ENCODE peak calls at places on chromosomes 5 and 9, in nine cellular contexts. V, R, L, N, X, O, W, I and Q are unnamed samples.
A peak's percentile ranks its signal among the peaks of the same experiment; 100 is the strongest.

GRCh38 chr5:50292735-50293394 is 148.2 kb downstream of the EMB start:
- DNase-seq in V (no peak), W (no peak), N (no peak), I (no peak), R (no peak), O (no peak), X (no peak), L (no peak), Q (no peak)

GRCh38 chr9:129005336-129005997 is 22.7 kb downstream of the SH3GLB2 start:
- DNase-seq in L (no peak), N (no peak), W (no peak), X (no peak), I (no peak), V (no peak), O (no peak), R (no peak), Q (no peak)

GRCh38 chr9:82124090-82124489 is 135.5 kb downstream of the SPATA31D1 start:
- DNase-seq in X (no peak), N (no peak), V (no peak), L (no peak), W (no peak), O (no peak), I (no peak), R (no peak), Q (no peak)

GRCh38 chr9:119197858-119198607 is 171.2 kb downstream of the BRINP1 start:
- DNase-seq in X (no peak), R (no peak), I (no peak), L (no peak), N (no peak), V (no peak), W (no peak), O (no peak), Q (no peak)

GRCh38 chr5:160312139-160312959 is at the start of gene CCNJL:
- DNase-seq in N (peak; percentile 78), W (peak; percentile 90), O (no peak), X (peak; percentile 52), V (peak; percentile 94), L (no peak), I (no peak), R (no peak), Q (peak; percentile 78)

GRCh38 chr9:99427252-99427651 is 205.2 kb downstream of the SEC61B start:
- DNase-seq in L (no peak), W (no peak), N (no peak), O (no peak), X (no peak), V (no peak), I (no peak), R (no peak), Q (no peak)

GRCh38 chr5:80150731-80151130 is 105.1 kb downstream of the SERINC5 start:
- DNase-seq in O (no peak), W (no peak), I (no peak), R (no peak), L (peak; percentile 1), V (no peak), X (no peak), N (no peak), Q (no peak)

GRCh38 chr9:1362845-1363244 is 312.7 kb downstream of the DMRT2 start:
- DNase-seq in X (no peak), W (no peak), I (no peak), V (no peak), R (no peak), N (no peak), L (no peak), O (no peak), Q (no peak)

GRCh38 chr9:36894695-36895310 is 139.3 kb downstream of the PAX5 start:
- DNase-seq in O (no peak), W (no peak), X (no peak), V (no peak), L (no peak), R (no peak), I (no peak), N (no peak), Q (no peak)

GRCh38 chr5:150289551-150290390 is at the start of gene CAMK2A:
- DNase-seq in X (no peak), V (peak; percentile 81), R (no peak), L (no peak), W (peak; percentile 86), I (no peak), O (no peak), N (no peak), Q (no peak)

GRCh38 chr5:156240414-156240813 is 86.5 kb upstream of the SGCD start:
- DNase-seq in R (no peak), O (no peak), W (no peak), L (no peak), N (no peak), V (no peak), X (no peak), I (no peak), Q (no peak)

GRCh38 chr5:158463971-158464370 is 605.0 kb upstream of the CLINT1 start:
- DNase-seq in I (no peak), O (no peak), L (peak; percentile 92), V (no peak), N (no peak), W (no peak), X (peak; percentile 39), R (no peak), Q (no peak)

GRCh38 chr9:130368631-130369103 is 76.1 kb upstream of the ASS1 start:
- DNase-seq in R (no peak), W (no peak), L (no peak), N (peak; percentile 19), I (no peak), V (no peak), O (no peak), X (no peak), Q (peak; percentile 29)

GRCh38 chr9:6198251-6198650 is 17.4 kb upstream of the IL33 start:
- DNase-seq in X (no peak), I (no peak), O (no peak), W (no peak), R (no peak), L (no peak), V (no peak), N (peak; percentile 86), Q (no peak)

GRCh38 chr5:883475-884181 is 9.0 kb downstream of the BRD9 start:
- DNase-seq in X (no peak), N (no peak), O (no peak), W (no peak), V (no peak), R (no peak), L (no peak), I (no peak), Q (no peak)

GRCh38 chr5:171595801-171596231 is 176.4 kb downstream of the FGF18 start:
- DNase-seq in W (no peak), R (no peak), X (peak; percentile 4), O (no peak), L (peak; percentile 79), V (no peak), I (no peak), N (peak; percentile 79), Q (no peak)

GRCh38 chr5:137075163-137075970 is 423.8 kb downstream of the SPOCK1 start:
- DNase-seq in O (peak; percentile 93), N (peak; percentile 33), X (peak; percentile 69), W (peak; percentile 94), I (no peak), R (peak; percentile 69), L (no peak), V (peak; percentile 85), Q (peak; percentile 67)

GRCh38 chr9:126148994-126149393 is 177.6 kb upstream of the MVB12B start:
- DNase-seq in L (peak; percentile 32), N (no peak), I (no peak), O (no peak), R (no peak), V (no peak), X (no peak), W (no peak), Q (no peak)

GRCh38 chr9:83208065-83208850 is 145.3 kb upstream of the RASEF start:
- DNase-seq in N (peak; percentile 10), L (no peak), X (peak; percentile 11), V (no peak), R (no peak), I (no peak), W (no peak), O (no peak), Q (no peak)

GRCh38 chr5:90558344-90559192 is at the start of gene ADGRV1:
- DNase-seq in R (peak; percentile 86), W (peak; percentile 98), L (no peak), X (peak; percentile 9), V (peak; percentile 99), N (peak; percentile 12), I (no peak), O (peak; percentile 95), Q (peak; percentile 77)

GRCh38 chr5:65769539-65769938 is 47.5 kb downstream of the NLN start:
- DNase-seq in L (no peak), W (no peak), X (no peak), I (no peak), N (peak; percentile 74), V (no peak), R (peak; percentile 2), O (no peak), Q (no peak)

GRCh38 chr5:113122053-113122452 is 145.5 kb downstream of the DCP2 start:
- DNase-seq in V (no peak), I (no peak), W (no peak), L (peak; percentile 89), R (no peak), N (no peak), O (peak; percentile 22), X (no peak), Q (no peak)

GRCh38 chr5:35135239-35135700 is 87.5 kb upstream of the AGXT2 start:
- DNase-seq in W (no peak), I (no peak), N (no peak), V (no peak), R (no peak), L (no peak), O (no peak), X (peak; percentile 41), Q (no peak)
- H3K27ac ChIP-seq in W (no peak overlapping the region), I (no peak overlapping the region), N (no peak overlapping the region), V (no peak overlapping the region), R (no peak overlapping the region), L (no peak overlapping the region), O (no peak overlapping the region), X (peak overlapping the region; percentile 92), Q (no peak overlapping the region)

GRCh38 chr5:74575741-74576538 is 64.6 kb downstream of the ENC1 start:
- DNase-seq in O (no peak), X (no peak), I (peak; percentile 12), R (no peak), L (no peak), N (peak; percentile 89), V (no peak), W (no peak), Q (peak; percentile 77)
- H3K27ac ChIP-seq in O (no peak overlapping the region), X (no peak overlapping the region), I (no peak overlapping the region), R (no peak overlapping the region), L (peak overlapping the region; percentile 48), N (peak overlapping the region; percentile 73), V (no peak overlapping the region), W (no peak overlapping the region), Q (no peak overlapping the region)

GRCh38 chr5:45335978-45336377 is 360.2 kb downstream of the HCN1 start:
- DNase-seq in R (no peak), L (no peak), O (no peak), V (no peak), I (no peak), X (no peak), N (no peak), W (no peak), Q (no peak)
- H3K27ac ChIP-seq in R (no peak overlapping the region), L (peak overlapping the region; percentile 77), O (no peak overlapping the region), V (no peak overlapping the region), I (no peak overlapping the region), X (no peak overlapping the region), N (no peak overlapping the region), W (no peak overlapping the region), Q (no peak overlapping the region)

DNA sequence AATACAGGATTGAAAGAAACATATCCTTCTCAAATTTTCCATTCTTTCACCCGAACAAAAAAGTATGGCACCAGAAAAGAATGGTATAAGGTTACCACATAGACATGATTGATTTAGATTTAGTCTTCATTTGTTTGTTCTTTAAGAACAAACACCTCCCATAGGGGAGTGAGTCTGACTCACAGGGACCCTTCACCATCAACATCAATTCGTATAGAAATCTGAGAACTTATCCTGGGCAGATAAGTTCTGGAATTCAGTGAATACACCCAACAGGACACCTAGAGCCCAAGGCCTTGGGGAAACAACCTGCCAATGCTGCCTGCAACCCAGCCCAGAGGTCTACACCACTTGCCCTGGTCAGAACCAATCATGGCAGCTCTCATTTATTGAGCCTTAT is 46.2 kb downstream of the LHFPL2 start:
- DNase-seq in O (no peak), V (no peak), N (peak; percentile 49), I (no peak), W (no peak), X (peak; percentile 72), L (no peak), R (no peak), Q (no peak)
- H3K27ac ChIP-seq in O (no peak overlapping the region), V (no peak overlapping the region), N (peak overlapping the region; percentile 3), I (no peak overlapping the region), W (no peak overlapping the region), X (peak overlapping the region; percentile 76), L (no peak overlapping the region), R (no peak overlapping the region), Q (no peak overlapping the region)